ENCODE peak calls at places on chromosomes 4 and X, in four cellular contexts. N is H1, O is transverse colon, E is upper lobe of left lung. F is an unnamed sample.

GRCh38 chr4:24248674-24249644 is 335.4 kb downstream of the DHX15 start:
- DNase-seq in N (no peak), O (no peak), E (no peak), F (no peak)

GRCh38 chrX:15747626-15748173 is 9.6 kb downstream of the CA5B start:
- DNase-seq in N (no peak), O (no peak), E (no peak), F (no peak)

GRCh38 chrX:152925835-152926234 is 28.0 kb downstream of the ZNF185 start:
- DNase-seq in N (no peak), O (no peak), E (no peak), F (no peak)

GRCh38 chr4:112199041-112199440 is 32.5 kb upstream of the AP1AR start:
- DNase-seq in N (no peak), O (no peak), E (no peak), F (no peak)

GRCh38 chr4:101393256-101393655 is 45.9 kb upstream of the PPP3CA start:
- DNase-seq in N (no peak), O (no peak), E (no peak), F (no peak)

GRCh38 chr4:12084690-12085089 is 656.0 kb upstream of the HS3ST1 start:
- DNase-seq in N (no peak), O (no peak), E (no peak), F (no peak)

GRCh38 chrX:106177106-106177981 is 9.2 kb downstream of the PWWP3B start:
- DNase-seq in N (peak), O (no peak), E (peak), F (no peak)

GRCh38 chrX:758917-759316 is 128.3 kb downstream of the SHOX start:
- DNase-seq in N (no peak), O (no peak), E (no peak), F (no peak)

GRCh38 chr4:100504086-100504874 is 13.5 kb downstream of the EMCN start:
- DNase-seq in N (peak), O (no peak), E (peak), F (no peak)

GRCh38 chrX:129193357-129193756 is 329.9 kb downstream of the SMARCA1 start:
- DNase-seq in N (no peak), O (peak), E (no peak), F (peak)

GRCh38 chr4:150072906-150073714 is 5.1 kb upstream of the DCLK2 start:
- DNase-seq in N (no peak), O (no peak), E (no peak), F (no peak)

GRCh38 chr4:169103966-169104412 is 93.9 kb upstream of the CBR4 start:
- DNase-seq in N (peak), O (no peak), E (no peak), F (no peak)

GRCh38 chr4:84995386-84995785 is 28.9 kb upstream of the WDFY3 start:
- DNase-seq in N (no peak), O (no peak), E (no peak), F (no peak)

GRCh38 chr4:148831945-148832344 is 389.7 kb upstream of the NR3C2 start:
- DNase-seq in N (no peak), O (no peak), E (no peak), F (no peak)

GRCh38 chr4:118288097-118288496 is 64.7 kb downstream of the PRSS12 start:
- DNase-seq in N (no peak), O (no peak), E (no peak), F (no peak)

GRCh38 chr4:53196872-53197759 is 168.7 kb downstream of the SCFD2 start:
- DNase-seq in N (no peak), O (no peak), E (no peak), F (no peak)

GRCh38 chr4:67571975-67572374 is 13.4 kb downstream of the STAP1 start:
- DNase-seq in N (no peak), O (no peak), E (no peak), F (no peak)

GRCh38 chrX:133570549-133570948 is 155.3 kb upstream of the GPC4 start:
- DNase-seq in N (no peak), O (no peak), E (no peak), F (no peak)

GRCh38 chrX:39753296-39753996 is 344.3 kb downstream of the BCOR start:
- DNase-seq in N (no peak), O (no peak), E (no peak), F (no peak)

GRCh38 chrX:57929373-57929772 is 19.1 kb upstream of the ZXDA start:
- DNase-seq in N (no peak), O (no peak), E (no peak), F (no peak)

GRCh38 chrX:3549442-3549875 is 164.0 kb downstream of the PRKX start:
- DNase-seq in N (no peak), O (no peak), E (no peak), F (no peak)

GRCh38 chrX:23332888-23333821 is 1.5 kb upstream of the PTCHD1 start:
- DNase-seq in N (no peak), O (peak), E (peak), F (no peak)

GRCh38 chr4:155759372-155760252 is 791 bp downstream of the GUCY1B1 start:
- DNase-seq in N (no peak), O (peak), E (peak), F (peak)

GRCh38 chr4:117376700-117377099 is 291.3 kb upstream of the TRAM1L1 start:
- DNase-seq in N (no peak), O (no peak), E (no peak), F (no peak)

GRCh38 chrX:20906571-20906970 is 467.6 kb upstream of the CNKSR2 start:
- DNase-seq in N (no peak), O (no peak), E (no peak), F (no peak)

GRCh38 chr4:121923306-121923705 is 28.6 kb downstream of the TRPC3 start:
- DNase-seq in N (no peak), O (no peak), E (no peak), F (no peak)

GRCh38 chrX:109795682-109796081 is 62.6 kb upstream of the ACSL4 start:
- DNase-seq in N (no peak), O (no peak), E (no peak), F (no peak)

GRCh38 chr4:147518846-147519767 is 38.2 kb downstream of the EDNRA start:
- DNase-seq in N (no peak), O (peak), E (no peak), F (no peak)

GRCh38 chr4:102610476-102610875 is 109.3 kb downstream of the NFKB1 start:
- DNase-seq in N (no peak), O (peak), E (no peak), F (no peak)

GRCh38 chr4:80221161-80221560 is 23.9 kb downstream of the PRDM8 start:
- DNase-seq in N (no peak), O (no peak), E (no peak), F (no peak)

GRCh38 chrX:110051559-110051958 is 48.6 kb downstream of the TMEM164 start:
- DNase-seq in N (no peak), O (no peak), E (no peak), F (no peak)

GRCh38 chrX:10901290-10901633 is 209.9 kb upstream of the HCCS start:
- DNase-seq in N (no peak), O (no peak), E (no peak), F (no peak)
- TF ChIP-seq POLR2AphosphoS5 in N (no peak), O (no peak), E (no peak), F (no peak)

DNA sequence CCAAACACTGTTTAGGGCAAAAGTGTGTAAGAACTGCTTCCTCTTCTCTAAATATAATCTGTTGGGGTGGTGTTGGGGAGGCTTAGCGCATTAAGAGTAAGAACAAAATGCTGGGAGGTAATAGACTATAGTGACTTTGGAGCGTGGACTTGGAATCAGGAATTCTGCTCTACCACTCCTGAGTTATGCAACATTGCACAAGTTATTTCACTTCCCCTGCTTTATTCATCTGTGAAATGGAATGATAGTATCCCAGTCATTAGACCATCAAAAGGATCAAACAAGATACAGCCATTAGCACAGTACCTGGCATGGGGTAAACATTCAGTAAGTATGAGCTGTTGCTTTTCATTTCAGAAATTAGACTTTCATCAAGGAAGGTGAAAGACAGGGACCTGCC is 58.7 kb downstream of the IGFBP7 start:
- DNase-seq in N (no peak), O (no peak), E (no peak), F (no peak)
- TF ChIP-seq EP300 in N (no peak), O (no peak), E (no peak), F (no peak)

GRCh38 chr4:63729519-63729918 is 679.7 kb downstream of the TECRL start:
- DNase-seq in N (no peak), O (no peak), E (no peak), F (no peak)
- TF ChIP-seq POLR2AphosphoS5 in N (no peak), O (no peak), E (no peak), F (no peak)

GRCh38 chrX:46327229-46328081 is 217.8 kb downstream of the ZNF674 start:
- DNase-seq in N (peak), O (peak), E (no peak), F (no peak)
- TF ChIP-seq EP300 in N (no peak), O (no peak), E (no peak), F (no peak)

GRCh38 chr4:7894677-7895181 is 44.9 kb downstream of the AFAP1 start:
- DNase-seq in N (no peak), O (no peak), E (no peak), F (no peak)
- TF ChIP-seq POLR2AphosphoS5 in N (no peak), O (no peak), E (no peak), F (no peak)

GRCh38 chr4:47914219-47914925 is at the start of gene NFXL1:
- DNase-seq in N (peak), O (peak), E (peak), F (peak)
- TF ChIP-seq EP300 in N (no peak), O (no peak), E (no peak), F (no peak)

GRCh38 chr4:47271296-47271695 is 192.2 kb downstream of the COMMD8 start:
- DNase-seq in N (no peak), O (no peak), E (no peak), F (no peak)
- TF ChIP-seq POLR2AphosphoS5 in N (no peak), O (no peak), E (no peak), F (no peak)

GRCh38 chrX:104172121-104172520 is 5.9 kb downstream of the FAM199X start:
- DNase-seq in N (no peak), O (no peak), E (no peak), F (no peak)

GRCh38 chrX:104168127-104168526 is 1.9 kb downstream of the FAM199X start:
- DNase-seq in N (no peak), O (no peak), E (no peak), F (no peak)

GRCh38 chrX:104173841-104174240 is 7.6 kb downstream of the FAM199X start:
- DNase-seq in N (no peak), O (no peak), E (no peak), F (no peak)

GRCh38 chrX:104166735-104167436 is 633 bp downstream of the FAM199X start:
- DNase-seq in N (no peak), O (no peak), E (no peak), F (no peak)

GRCh38 chrX:104172788-104173187 is 6.5 kb downstream of the FAM199X start:
- DNase-seq in N (no peak), O (no peak), E (no peak), F (no peak)
- TF ChIP-seq EP300 in N (no peak), O (no peak), E (no peak), F (no peak)

F was measured in suprapubic skin.